ENCODE peak calls at places on chromosomes 4 and X, in four cellular contexts. One of them, this sample, is unnamed.

GRCh38 chr4:11568511-11568910 is 139.8 kb upstream of the HS3ST1 start:
- DNase-seq in NCI-H1092: no peak
- DNase-seq in EL: no peak
- DNase-seq in CD8-positive, alpha-beta memory T cell: no peak
- DNase-seq in this sample: no peak

GRCh38 chr4:142372570-142373300 is 473.4 kb downstream of the INPP4B start:
- DNase-seq in NCI-H1092: no peak
- DNase-seq in EL: peak; percentile 32
- DNase-seq in CD8-positive, alpha-beta memory T cell: no peak
- DNase-seq in this sample: no peak

GRCh38 chr4:52919451-52919850 is 57.3 kb downstream of the RASL11B start:
- DNase-seq in NCI-H1092: no peak
- DNase-seq in EL: no peak
- DNase-seq in CD8-positive, alpha-beta memory T cell: no peak
- DNase-seq in this sample: no peak

GRCh38 chrX:135463937-135464336 is 42.2 kb downstream of the SMIM10L2A start:
- DNase-seq in NCI-H1092: no peak
- DNase-seq in EL: peak; percentile 2
- DNase-seq in CD8-positive, alpha-beta memory T cell: no peak
- DNase-seq in this sample: no peak

GRCh38 chrX:25344191-25344936 is 328.6 kb upstream of the ARX start:
- DNase-seq in NCI-H1092: no peak
- DNase-seq in EL: no peak
- DNase-seq in CD8-positive, alpha-beta memory T cell: no peak
- DNase-seq in this sample: no peak

GRCh38 chr4:152554742-152555141 is 18.9 kb upstream of the FBXW7 start:
- DNase-seq in NCI-H1092: no peak
- DNase-seq in EL: no peak
- DNase-seq in CD8-positive, alpha-beta memory T cell: no peak
- DNase-seq in this sample: no peak

GRCh38 chr4:174282836-174283506 is 496 bp downstream of the FBXO8 start:
- DNase-seq in NCI-H1092: peak; percentile 81
- DNase-seq in EL: peak; percentile 92
- DNase-seq in CD8-positive, alpha-beta memory T cell: peak; percentile 87
- DNase-seq in this sample: peak; percentile 77

GRCh38 chr4:1799997-1800375 is 6.9 kb downstream of the FGFR3 start:
- DNase-seq in NCI-H1092: no peak
- DNase-seq in EL: no peak
- DNase-seq in CD8-positive, alpha-beta memory T cell: no peak
- DNase-seq in this sample: no peak

GRCh38 chrX:40449956-40450701 is 130.6 kb upstream of the ATP6AP2 start:
- DNase-seq in NCI-H1092: no peak
- DNase-seq in EL: no peak
- DNase-seq in CD8-positive, alpha-beta memory T cell: no peak
- DNase-seq in this sample: no peak

GRCh38 chr4:101417046-101417445 is 69.7 kb upstream of the PPP3CA start:
- DNase-seq in NCI-H1092: no peak
- DNase-seq in EL: no peak
- DNase-seq in CD8-positive, alpha-beta memory T cell: no peak
- DNase-seq in this sample: no peak

GRCh38 chr4:146648384-146648783 is 9.7 kb downstream of the POU4F2 start:
- DNase-seq in NCI-H1092: no peak
- DNase-seq in EL: no peak
- DNase-seq in CD8-positive, alpha-beta memory T cell: no peak
- DNase-seq in this sample: peak; percentile 67

GRCh38 chr4:15771419-15772058 is 6.6 kb upstream of the CD38 start:
- DNase-seq in NCI-H1092: no peak
- DNase-seq in EL: no peak
- DNase-seq in CD8-positive, alpha-beta memory T cell: no peak
- DNase-seq in this sample: no peak

GRCh38 chrX:69153060-69153730 is 12.1 kb downstream of the PJA1 start:
- DNase-seq in NCI-H1092: no peak
- DNase-seq in EL: peak; percentile 22
- DNase-seq in CD8-positive, alpha-beta memory T cell: no peak
- DNase-seq in this sample: peak; percentile 74

GRCh38 chr4:123568936-123569335 is 172.3 kb downstream of the SPRY1 start:
- DNase-seq in NCI-H1092: no peak
- DNase-seq in EL: no peak
- DNase-seq in CD8-positive, alpha-beta memory T cell: no peak
- DNase-seq in this sample: no peak

GRCh38 chrX:47628980-47629379 is 750 bp downstream of the CFP start:
- DNase-seq in NCI-H1092: no peak
- DNase-seq in EL: no peak
- DNase-seq in CD8-positive, alpha-beta memory T cell: no peak
- DNase-seq in this sample: peak; percentile 70

GRCh38 chr4:168577624-168578023 is 80.8 kb downstream of the PALLD start:
- DNase-seq in NCI-H1092: no peak
- DNase-seq in EL: no peak
- DNase-seq in CD8-positive, alpha-beta memory T cell: no peak
- DNase-seq in this sample: no peak

GRCh38 chr4:174266416-174266815 is 17.1 kb downstream of the FBXO8 start:
- DNase-seq in NCI-H1092: no peak
- DNase-seq in EL: no peak
- DNase-seq in CD8-positive, alpha-beta memory T cell: no peak
- DNase-seq in this sample: no peak

GRCh38 chr4:101199507-101200285 is 147.6 kb downstream of the PPP3CA start:
- DNase-seq in NCI-H1092: no peak
- DNase-seq in EL: peak; percentile 28
- DNase-seq in CD8-positive, alpha-beta memory T cell: no peak
- DNase-seq in this sample: no peak

GRCh38 chr4:24657768-24658617 is 73.6 kb upstream of the DHX15 start:
- DNase-seq in NCI-H1092: peak; percentile 4
- DNase-seq in EL: peak; percentile 18
- DNase-seq in CD8-positive, alpha-beta memory T cell: no peak
- DNase-seq in this sample: peak; percentile 45

GRCh38 chr4:89137695-89138094 is 26.4 kb downstream of the TIGD2 start:
- DNase-seq in NCI-H1092: no peak
- DNase-seq in EL: no peak
- DNase-seq in CD8-positive, alpha-beta memory T cell: no peak
- DNase-seq in this sample: no peak

GRCh38 chrX:97844943-97845342 is 961.2 kb downstream of the RPA4 start:
- DNase-seq in NCI-H1092: no peak
- DNase-seq in EL: no peak
- DNase-seq in CD8-positive, alpha-beta memory T cell: no peak
- DNase-seq in this sample: peak; percentile 24

GRCh38 chrX:7316887-7317286 is 168.9 kb upstream of the PUDP start:
- DNase-seq in NCI-H1092: no peak
- DNase-seq in EL: peak; percentile 35
- DNase-seq in CD8-positive, alpha-beta memory T cell: no peak
- DNase-seq in this sample: no peak

GRCh38 chrX:132837126-132837525 is 121.3 kb downstream of the HS6ST2 start:
- DNase-seq in NCI-H1092: no peak
- DNase-seq in EL: peak; percentile 0
- DNase-seq in CD8-positive, alpha-beta memory T cell: no peak
- DNase-seq in this sample: no peak

GRCh38 chrX:85914431-85914830 is 132.9 kb downstream of the CHM start:
- DNase-seq in NCI-H1092: no peak
- DNase-seq in EL: no peak
- DNase-seq in CD8-positive, alpha-beta memory T cell: no peak
- DNase-seq in this sample: no peak

GRCh38 chr4:39541987-39542632 is 14.9 kb upstream of the UGDH start:
- DNase-seq in NCI-H1092: no peak
- DNase-seq in EL: no peak
- DNase-seq in CD8-positive, alpha-beta memory T cell: no peak
- DNase-seq in this sample: no peak

GRCh38 chrX:23887918-23888317 is 19.8 kb downstream of the APOO start:
- DNase-seq in NCI-H1092: no peak
- DNase-seq in EL: no peak
- DNase-seq in CD8-positive, alpha-beta memory T cell: no peak
- DNase-seq in this sample: no peak

This sample was measured in H7.